ENCODE peak calls at places on chromosomes 2 and 18, in ten cellular contexts. One of them, this sample, is unnamed.

GRCh38 chr18:63603772-63604171 is 16.6 kb downstream of the SERPINB13 start:
- DNase-seq in cardiac fibroblast: peak
- DNase-seq in stomach: no peak
- DNase-seq in esophagus squamous epithelium: no peak
- DNase-seq in K562: no peak
- DNase-seq in choroid plexus epithelial cell: peak
- DNase-seq in kidney epithelial cell: peak
- DNase-seq in fibroblast of pulmonary artery: no peak
- DNase-seq in AG04449: peak
- DNase-seq in fibroblast of lung: no peak
- DNase-seq in this sample: peak

GRCh38 chr2:602571-603366 is 74.4 kb downstream of the TMEM18 start:
- DNase-seq in cardiac fibroblast: no peak
- DNase-seq in stomach: no peak
- DNase-seq in esophagus squamous epithelium: no peak
- DNase-seq in K562: no peak
- DNase-seq in choroid plexus epithelial cell: no peak
- DNase-seq in kidney epithelial cell: no peak
- DNase-seq in fibroblast of pulmonary artery: no peak
- DNase-seq in AG04449: no peak
- DNase-seq in fibroblast of lung: no peak
- DNase-seq in this sample: no peak

GRCh38 chr18:62346327-62347090 is 21.4 kb downstream of the TNFRSF11A start:
- DNase-seq in cardiac fibroblast: no peak
- DNase-seq in stomach: no peak
- DNase-seq in esophagus squamous epithelium: no peak
- DNase-seq in K562: no peak
- DNase-seq in choroid plexus epithelial cell: no peak
- DNase-seq in kidney epithelial cell: no peak
- DNase-seq in fibroblast of pulmonary artery: no peak
- DNase-seq in AG04449: no peak
- DNase-seq in fibroblast of lung: no peak
- DNase-seq in this sample: no peak

GRCh38 chr18:57940166-57940565 is 103.9 kb upstream of the NEDD4L start:
- DNase-seq in cardiac fibroblast: no peak
- DNase-seq in stomach: no peak
- DNase-seq in esophagus squamous epithelium: no peak
- DNase-seq in K562: no peak
- DNase-seq in choroid plexus epithelial cell: no peak
- DNase-seq in kidney epithelial cell: no peak
- DNase-seq in fibroblast of pulmonary artery: no peak
- DNase-seq in AG04449: no peak
- DNase-seq in fibroblast of lung: no peak
- DNase-seq in this sample: no peak

GRCh38 chr2:20451346-20451745 is 4.5 kb downstream of the RHOB start:
- DNase-seq in cardiac fibroblast: peak
- DNase-seq in stomach: peak
- DNase-seq in esophagus squamous epithelium: no peak
- DNase-seq in K562: no peak
- DNase-seq in choroid plexus epithelial cell: peak
- DNase-seq in kidney epithelial cell: no peak
- DNase-seq in fibroblast of pulmonary artery: peak
- DNase-seq in AG04449: no peak
- DNase-seq in fibroblast of lung: no peak
- DNase-seq in this sample: no peak

GRCh38 chr18:23998811-23999210 is 15.7 kb upstream of the TTC39C start:
- DNase-seq in cardiac fibroblast: no peak
- DNase-seq in stomach: no peak
- DNase-seq in esophagus squamous epithelium: no peak
- DNase-seq in K562: no peak
- DNase-seq in choroid plexus epithelial cell: no peak
- DNase-seq in kidney epithelial cell: no peak
- DNase-seq in fibroblast of pulmonary artery: no peak
- DNase-seq in AG04449: no peak
- DNase-seq in fibroblast of lung: no peak
- DNase-seq in this sample: no peak

GRCh38 chr2:20223345-20224190 is 1.4 kb downstream of the SDC1 start:
- DNase-seq in cardiac fibroblast: peak
- DNase-seq in stomach: peak
- DNase-seq in esophagus squamous epithelium: no peak
- DNase-seq in K562: peak
- DNase-seq in choroid plexus epithelial cell: peak
- DNase-seq in kidney epithelial cell: no peak
- DNase-seq in fibroblast of pulmonary artery: peak
- DNase-seq in AG04449: no peak
- DNase-seq in fibroblast of lung: peak
- DNase-seq in this sample: no peak

GRCh38 chr2:86056935-86057334 is 48.8 kb downstream of the POLR1A start:
- DNase-seq in cardiac fibroblast: no peak
- DNase-seq in stomach: no peak
- DNase-seq in esophagus squamous epithelium: no peak
- DNase-seq in K562: no peak
- DNase-seq in choroid plexus epithelial cell: no peak
- DNase-seq in kidney epithelial cell: no peak
- DNase-seq in fibroblast of pulmonary artery: no peak
- DNase-seq in AG04449: no peak
- DNase-seq in fibroblast of lung: no peak
- DNase-seq in this sample: no peak

GRCh38 chr18:48702346-48703032 is 163.7 kb downstream of the CTIF start:
- DNase-seq in cardiac fibroblast: no peak
- DNase-seq in stomach: no peak
- DNase-seq in esophagus squamous epithelium: no peak
- DNase-seq in K562: no peak
- DNase-seq in choroid plexus epithelial cell: peak
- DNase-seq in kidney epithelial cell: peak
- DNase-seq in fibroblast of pulmonary artery: no peak
- DNase-seq in AG04449: no peak
- DNase-seq in fibroblast of lung: no peak
- DNase-seq in this sample: peak

GRCh38 chr2:219023045-219023605 is 18.2 kb downstream of the CFAP65 start:
- DNase-seq in cardiac fibroblast: no peak
- DNase-seq in stomach: no peak
- DNase-seq in esophagus squamous epithelium: no peak
- DNase-seq in K562: no peak
- DNase-seq in choroid plexus epithelial cell: no peak
- DNase-seq in kidney epithelial cell: no peak
- DNase-seq in fibroblast of pulmonary artery: no peak
- DNase-seq in AG04449: no peak
- DNase-seq in fibroblast of lung: no peak
- DNase-seq in this sample: no peak

GRCh38 chr18:77161954-77162353 is 29.4 kb upstream of the MBP start:
- DNase-seq in cardiac fibroblast: no peak
- DNase-seq in stomach: no peak
- DNase-seq in esophagus squamous epithelium: no peak
- DNase-seq in K562: no peak
- DNase-seq in choroid plexus epithelial cell: no peak
- DNase-seq in kidney epithelial cell: no peak
- DNase-seq in fibroblast of pulmonary artery: no peak
- DNase-seq in AG04449: no peak
- DNase-seq in fibroblast of lung: no peak
- DNase-seq in this sample: no peak

GRCh38 chr18:62760403-62760734 is 45.0 kb downstream of the PHLPP1 start:
- DNase-seq in cardiac fibroblast: no peak
- DNase-seq in stomach: no peak
- DNase-seq in esophagus squamous epithelium: no peak
- DNase-seq in K562: no peak
- DNase-seq in choroid plexus epithelial cell: no peak
- DNase-seq in kidney epithelial cell: no peak
- DNase-seq in fibroblast of pulmonary artery: no peak
- DNase-seq in AG04449: no peak
- DNase-seq in fibroblast of lung: no peak
- DNase-seq in this sample: no peak

GRCh38 chr2:43005975-43006833 is 213.8 kb upstream of the HAAO start:
- DNase-seq in cardiac fibroblast: no peak
- DNase-seq in stomach: no peak
- DNase-seq in esophagus squamous epithelium: no peak
- DNase-seq in K562: no peak
- DNase-seq in choroid plexus epithelial cell: no peak
- DNase-seq in kidney epithelial cell: no peak
- DNase-seq in fibroblast of pulmonary artery: no peak
- DNase-seq in AG04449: no peak
- DNase-seq in fibroblast of lung: no peak
- DNase-seq in this sample: no peak

GRCh38 chr2:97965146-97965545 is 30.6 kb downstream of the TMEM131 start:
- DNase-seq in cardiac fibroblast: no peak
- DNase-seq in stomach: no peak
- DNase-seq in esophagus squamous epithelium: no peak
- DNase-seq in K562: no peak
- DNase-seq in choroid plexus epithelial cell: no peak
- DNase-seq in kidney epithelial cell: no peak
- DNase-seq in fibroblast of pulmonary artery: no peak
- DNase-seq in AG04449: no peak
- DNase-seq in fibroblast of lung: no peak
- DNase-seq in this sample: no peak

GRCh38 chr2:153770359-153770991 is 101.2 kb upstream of the GALNT13 start:
- DNase-seq in cardiac fibroblast: peak
- DNase-seq in stomach: no peak
- DNase-seq in esophagus squamous epithelium: no peak
- DNase-seq in K562: no peak
- DNase-seq in choroid plexus epithelial cell: no peak
- DNase-seq in kidney epithelial cell: no peak
- DNase-seq in fibroblast of pulmonary artery: no peak
- DNase-seq in AG04449: no peak
- DNase-seq in fibroblast of lung: no peak
- DNase-seq in this sample: no peak
- TF ChIP-seq CTCF in cardiac fibroblast: no peak
- TF ChIP-seq CTCF in stomach: no peak
- TF ChIP-seq CTCF in esophagus squamous epithelium: no peak
- TF ChIP-seq CTCF in K562: no peak
- TF ChIP-seq CTCF in choroid plexus epithelial cell: no peak
- TF ChIP-seq CTCF in kidney epithelial cell: peak
- TF ChIP-seq CTCF in fibroblast of pulmonary artery: no peak
- TF ChIP-seq CTCF in AG04449: no peak
- TF ChIP-seq CTCF in fibroblast of lung: no peak
- TF ChIP-seq CTCF in this sample: peak

DNA sequence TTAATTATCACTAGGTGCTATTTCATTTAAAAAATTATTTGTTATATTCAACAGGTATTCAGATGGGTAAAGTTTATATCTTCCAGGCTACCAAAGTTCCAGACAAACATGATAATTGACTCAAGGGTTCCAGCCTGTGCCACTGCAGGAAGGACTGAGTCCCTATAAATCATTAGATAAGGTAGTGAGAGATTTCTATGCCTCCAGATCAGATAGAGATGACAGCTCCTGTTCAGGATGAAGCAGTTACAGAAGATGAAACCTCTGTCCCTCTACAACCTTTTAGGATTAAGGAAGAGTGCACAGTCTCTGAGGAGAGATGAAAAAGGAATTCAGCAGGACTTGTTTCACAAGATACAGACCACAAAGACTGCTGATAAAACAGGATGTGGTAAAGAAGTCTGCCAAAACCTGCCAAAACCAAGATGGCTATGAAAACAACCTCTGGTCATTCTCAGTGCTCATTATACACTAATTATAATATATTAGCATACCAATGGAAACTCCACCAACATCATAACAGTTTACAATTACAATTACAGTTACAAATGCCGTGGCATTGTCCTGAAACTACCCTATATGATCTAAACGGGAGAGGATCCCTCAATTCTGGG is 288.6 kb downstream of the PDE11A start:
- DNase-seq in cardiac fibroblast: peak
- DNase-seq in stomach: no peak
- DNase-seq in esophagus squamous epithelium: no peak
- DNase-seq in K562: no peak
- DNase-seq in choroid plexus epithelial cell: peak
- DNase-seq in kidney epithelial cell: peak
- DNase-seq in fibroblast of pulmonary artery: peak
- DNase-seq in AG04449: no peak
- DNase-seq in fibroblast of lung: peak
- DNase-seq in this sample: no peak
- H3K4me3 ChIP-seq in cardiac fibroblast: no peak
- H3K4me3 ChIP-seq in stomach: no peak
- H3K4me3 ChIP-seq in esophagus squamous epithelium: no peak
- H3K4me3 ChIP-seq in K562: no peak
- H3K4me3 ChIP-seq in choroid plexus epithelial cell: no peak
- H3K4me3 ChIP-seq in kidney epithelial cell: no peak
- H3K4me3 ChIP-seq in fibroblast of pulmonary artery: peak
- H3K4me3 ChIP-seq in AG04449: no peak
- H3K4me3 ChIP-seq in fibroblast of lung: peak
- H3K4me3 ChIP-seq in this sample: no peak

DNA sequence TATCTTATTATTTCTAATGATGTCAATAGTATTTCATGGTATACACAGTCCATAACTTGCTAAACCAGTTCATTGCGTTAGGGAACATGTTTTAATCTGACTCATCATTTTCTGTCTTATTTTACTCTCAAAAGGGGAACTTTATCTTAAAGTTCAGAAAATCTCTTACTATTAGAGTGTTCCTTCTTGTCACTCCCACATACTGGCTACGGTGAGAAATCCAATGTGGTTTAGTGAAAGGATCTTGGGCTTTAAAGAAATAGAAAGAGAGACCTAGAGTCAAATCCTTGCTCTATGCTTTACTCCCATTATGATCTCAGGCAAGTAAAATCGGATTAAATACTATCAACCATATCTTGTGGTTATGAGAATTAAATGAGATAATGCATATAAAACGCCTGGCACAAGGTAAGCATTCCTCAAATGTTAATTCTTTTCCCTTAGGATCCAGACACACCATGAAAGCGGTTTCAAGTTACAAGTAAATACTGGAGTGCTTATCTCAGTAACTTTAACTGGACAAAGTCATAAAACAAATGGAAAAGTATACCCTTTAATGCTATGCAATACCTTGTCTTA is 576.0 kb downstream of the ARHGAP15 start:
- DNase-seq in cardiac fibroblast: peak
- DNase-seq in stomach: no peak
- DNase-seq in esophagus squamous epithelium: no peak
- DNase-seq in K562: no peak
- DNase-seq in choroid plexus epithelial cell: peak
- DNase-seq in kidney epithelial cell: no peak
- DNase-seq in fibroblast of pulmonary artery: peak
- DNase-seq in AG04449: peak
- DNase-seq in fibroblast of lung: peak
- DNase-seq in this sample: no peak
- TF ChIP-seq CTCF in cardiac fibroblast: no peak
- TF ChIP-seq CTCF in stomach: no peak
- TF ChIP-seq CTCF in esophagus squamous epithelium: no peak
- TF ChIP-seq CTCF in K562: no peak
- TF ChIP-seq CTCF in choroid plexus epithelial cell: no peak
- TF ChIP-seq CTCF in kidney epithelial cell: no peak
- TF ChIP-seq CTCF in fibroblast of pulmonary artery: no peak
- TF ChIP-seq CTCF in AG04449: no peak
- TF ChIP-seq CTCF in fibroblast of lung: no peak
- TF ChIP-seq CTCF in this sample: no peak

GRCh38 chr2:30145826-30146336 is 926 bp upstream of the YPEL5 start:
- DNase-seq in cardiac fibroblast: no peak
- DNase-seq in stomach: no peak
- DNase-seq in esophagus squamous epithelium: no peak
- DNase-seq in K562: no peak
- DNase-seq in choroid plexus epithelial cell: no peak
- DNase-seq in kidney epithelial cell: no peak
- DNase-seq in fibroblast of pulmonary artery: peak
- DNase-seq in AG04449: no peak
- DNase-seq in fibroblast of lung: no peak
- DNase-seq in this sample: no peak
- H3K4me3 ChIP-seq in cardiac fibroblast: peak
- H3K4me3 ChIP-seq in stomach: peak
- H3K4me3 ChIP-seq in esophagus squamous epithelium: peak
- H3K4me3 ChIP-seq in K562: peak
- H3K4me3 ChIP-seq in choroid plexus epithelial cell: peak
- H3K4me3 ChIP-seq in kidney epithelial cell: peak
- H3K4me3 ChIP-seq in fibroblast of pulmonary artery: peak
- H3K4me3 ChIP-seq in AG04449: peak
- H3K4me3 ChIP-seq in fibroblast of lung: peak
- H3K4me3 ChIP-seq in this sample: peak

GRCh38 chr2:237865623-237866041 is 6.2 kb downstream of the RAMP1 start:
- DNase-seq in cardiac fibroblast: no peak
- DNase-seq in stomach: no peak
- DNase-seq in esophagus squamous epithelium: no peak
- DNase-seq in K562: no peak
- DNase-seq in choroid plexus epithelial cell: no peak
- DNase-seq in kidney epithelial cell: no peak
- DNase-seq in fibroblast of pulmonary artery: no peak
- DNase-seq in AG04449: no peak
- DNase-seq in fibroblast of lung: no peak
- DNase-seq in this sample: no peak
- TF ChIP-seq CTCF in cardiac fibroblast: peak
- TF ChIP-seq CTCF in stomach: no peak
- TF ChIP-seq CTCF in esophagus squamous epithelium: no peak
- TF ChIP-seq CTCF in K562: no peak
- TF ChIP-seq CTCF in choroid plexus epithelial cell: peak
- TF ChIP-seq CTCF in kidney epithelial cell: peak
- TF ChIP-seq CTCF in fibroblast of pulmonary artery: peak
- TF ChIP-seq CTCF in AG04449: peak
- TF ChIP-seq CTCF in fibroblast of lung: peak
- TF ChIP-seq CTCF in this sample: no peak